ENCODE peak calls at places on chromosome 17, in ten cellular contexts. R is prostate gland; H is left cardiac atrium; D is heart left ventricle; J is effector memory CD8-positive, alpha-beta T cell; C is AG09309; F is tibial nerve; M is COR-L47; Y is NCI-H2029; K is germinal center. V is an unnamed sample.

GRCh38 chr17:31079731-31080130 is 15.0 kb upstream of the NF1 start:
- DNase-seq in H (no peak), D (no peak), F (no peak), R (no peak), C (no peak), Y (no peak), K (no peak), J (no peak), M (no peak), V (no peak)

GRCh38 chr17:72274632-72275031 is 153.8 kb downstream of the SOX9 start:
- DNase-seq in H (no peak), R (no peak), F (no peak), K (no peak), M (no peak), C (no peak), Y (no peak), J (no peak), D (no peak), V (no peak)

GRCh38 chr17:21020622-21021021 is 22.2 kb downstream of the USP22 start:
- DNase-seq in F (no peak), J (no peak), C (no peak), R (no peak), D (no peak), M (no peak), H (no peak), K (no peak), Y (no peak), V (no peak)

GRCh38 chr17:16942141-16943031 is 29.5 kb downstream of the TNFRSF13B start:
- DNase-seq in M (no peak), D (no peak), C (no peak), F (no peak), R (no peak), Y (no peak), K (no peak), H (no peak), J (no peak), V (no peak)

GRCh38 chr17:63768433-63768832 is 5.0 kb downstream of the CCDC47 start:
- DNase-seq in D (no peak), C (no peak), J (no peak), H (no peak), R (no peak), M (no peak), F (no peak), Y (no peak), K (no peak), V (no peak)

GRCh38 chr17:43641416-43641815 is 20.3 kb downstream of the MEOX1 start:
- DNase-seq in R (no peak), K (no peak), F (no peak), J (no peak), Y (no peak), D (peak), M (no peak), H (no peak), C (no peak), V (no peak)

GRCh38 chr17:48791128-48792032 is 25.6 kb downstream of the TTLL6 start:
- DNase-seq in Y (peak), J (no peak), F (peak), R (peak), H (peak), C (peak), K (no peak), M (peak), D (peak), V (peak)

GRCh38 chr17:82444284-82444893 is 6.2 kb downstream of the CYBC1 start:
- DNase-seq in H (no peak), Y (no peak), F (no peak), D (no peak), J (no peak), K (no peak), C (no peak), M (no peak), R (no peak), V (no peak)

GRCh38 chr17:36544049-36544319 is 735 bp upstream of the GGNBP2 start:
- DNase-seq in Y (no peak), K (peak), M (peak), D (no peak), R (peak), H (peak), C (no peak), F (no peak), J (no peak), V (no peak)

GRCh38 chr17:69919789-69920188 is 155.2 kb upstream of the KCNJ16 start:
- DNase-seq in C (no peak), M (no peak), K (no peak), D (no peak), Y (no peak), H (no peak), J (no peak), F (no peak), R (no peak), V (no peak)

GRCh38 chr17:81481011-81481799 is 31.4 kb downstream of the ACTG1 start:
- DNase-seq in M (peak), C (no peak), J (no peak), Y (peak), H (peak), F (peak), K (peak), D (peak), R (peak), V (no peak)

GRCh38 chr17:16981928-16982327 is 10.0 kb upstream of the TNFRSF13B start:
- DNase-seq in C (no peak), D (no peak), M (no peak), F (no peak), K (no peak), Y (no peak), J (no peak), H (no peak), R (no peak), V (no peak)

GRCh38 chr17:81512984-81513668 is 527 bp upstream of the ACTG1 start:
- DNase-seq in R (peak), J (peak), Y (no peak), H (peak), F (peak), K (peak), M (peak), D (peak), C (no peak), V (peak)

GRCh38 chr17:71636644-71637043 is 484.2 kb upstream of the SOX9 start:
- DNase-seq in H (no peak), J (no peak), Y (no peak), R (no peak), M (no peak), F (no peak), C (no peak), D (no peak), K (no peak), V (no peak)

GRCh38 chr17:11503292-11503691 is 95.0 kb upstream of the DNAH9 start:
- DNase-seq in C (no peak), H (no peak), J (no peak), D (no peak), M (no peak), K (no peak), R (no peak), Y (no peak), F (no peak), V (no peak)

GRCh38 chr17:73030501-73030911 is 62.0 kb downstream of the SLC39A11 start:
- DNase-seq in R (no peak), H (no peak), Y (no peak), F (no peak), C (no peak), D (no peak), M (no peak), J (no peak), K (no peak), V (no peak)

GRCh38 chr17:58420841-58421240 is 3.5 kb upstream of the RNF43 start:
- DNase-seq in M (no peak), R (no peak), D (no peak), Y (no peak), K (no peak), F (no peak), C (no peak), H (no peak), J (no peak), V (no peak)

GRCh38 chr17:58593121-58593520 is 78.7 kb upstream of the MTMR4 start:
- DNase-seq in H (no peak), F (no peak), C (no peak), Y (no peak), M (no peak), K (no peak), J (no peak), D (no peak), R (no peak), V (no peak)

GRCh38 chr17:27449541-27449940 is 6.7 kb upstream of the KSR1 start:
- DNase-seq in F (no peak), R (no peak), M (no peak), H (no peak), J (no peak), C (no peak), Y (no peak), K (no peak), D (no peak), V (no peak)

GRCh38 chr17:34811561-34811960 is 149.7 kb downstream of the CCT6B start:
- DNase-seq in F (no peak), J (no peak), R (no peak), Y (no peak), C (no peak), M (no peak), K (no peak), H (no peak), D (no peak), V (no peak)

GRCh38 chr17:74268052-74268451 is 6.0 kb upstream of the DNAI2 start:
- DNase-seq in F (no peak), D (no peak), M (no peak), H (no peak), R (no peak), J (no peak), K (no peak), Y (no peak), C (no peak), V (no peak)

GRCh38 chr17:55444471-55445441 is 23.1 kb upstream of the MMD start:
- DNase-seq in K (peak), Y (no peak), F (no peak), J (no peak), M (no peak), R (no peak), H (no peak), D (no peak), C (no peak), V (no peak)

GRCh38 chr17:82656266-82656665 is 8.0 kb upstream of the WDR45B start:
- DNase-seq in K (no peak), R (no peak), C (no peak), H (no peak), M (no peak), J (no peak), F (no peak), D (no peak), Y (no peak), V (no peak)

GRCh38 chr17:54029196-54029595 is 206.5 kb downstream of the KIF2B start:
- DNase-seq in H (no peak), K (no peak), F (no peak), J (no peak), C (no peak), Y (no peak), R (no peak), M (no peak), D (no peak), V (no peak)

GRCh38 chr17:30605027-30605426 is 127.8 kb downstream of the GOSR1 start:
- DNase-seq in F (no peak), C (no peak), K (no peak), M (no peak), R (no peak), J (no peak), H (no peak), Y (no peak), D (no peak), V (no peak)

GRCh38 chr17:49316889-49317288 is 45.2 kb downstream of the ZNF652 start:
- DNase-seq in Y (no peak), H (no peak), J (no peak), C (no peak), M (no peak), D (no peak), R (no peak), F (no peak), K (no peak), V (no peak)

GRCh38 chr17:12927541-12928425 is 90.0 kb downstream of the ELAC2 start:
- DNase-seq in K (no peak), R (no peak), J (no peak), M (no peak), C (peak), H (peak), D (peak), F (no peak), Y (no peak), V (no peak)

GRCh38 chr17:78777886-78778285 is 4.2 kb downstream of the CYTH1 start:
- DNase-seq in R (no peak), K (no peak), Y (no peak), D (no peak), F (no peak), J (no peak), M (no peak), C (no peak), H (no peak), V (no peak)

GRCh38 chr17:17497065-17497844 is 1.1 kb upstream of the RASD1 start:
- DNase-seq in Y (no peak), H (no peak), M (no peak), F (no peak), J (no peak), K (no peak), R (no peak), D (no peak), C (no peak), V (no peak)

GRCh38 chr17:79942591-79943353 is 92.9 kb downstream of the TBC1D16 start:
- DNase-seq in K (no peak), C (no peak), R (no peak), D (no peak), Y (no peak), F (no peak), H (peak), J (no peak), M (no peak), V (no peak)

GRCh38 chr17:33753452-33753851 is 460.4 kb upstream of the ASIC2 start:
- DNase-seq in J (no peak), R (no peak), C (no peak), D (no peak), M (no peak), K (no peak), H (no peak), Y (no peak), F (no peak), V (no peak)

GRCh38 chr17:77496831-77497577 is 356.2 kb downstream of the SEC14L1 start:
- DNase-seq in R (no peak), K (no peak), Y (no peak), M (no peak), D (peak), J (no peak), C (no peak), F (peak), H (no peak), V (peak)

GRCh38 chr17:17628388-17629008 is 37.0 kb upstream of the PEMT start:
- DNase-seq in R (no peak), C (no peak), Y (no peak), F (no peak), D (no peak), J (peak), K (peak), H (no peak), M (no peak), V (peak)

GRCh38 chr17:32443827-32444300 is 446 bp upstream of the PSMD11 start:
- DNase-seq in D (no peak), R (no peak), C (no peak), K (no peak), Y (no peak), M (no peak), F (no peak), J (no peak), H (no peak), V (no peak)

GRCh38 chr17:63705657-63706056 is 5.7 kb upstream of the LIMD2 start:
- DNase-seq in K (no peak), C (no peak), H (no peak), D (no peak), M (no peak), J (no peak), Y (no peak), R (no peak), F (no peak), V (no peak)

GRCh38 chr17:45874148-45874547 is 20.2 kb upstream of the MAPT start:
- DNase-seq in K (no peak), J (no peak), R (no peak), M (no peak), D (no peak), H (no peak), F (no peak), C (no peak), Y (no peak), V (no peak)

GRCh38 chr17:29640413-29640812 is 17.7 kb upstream of the CORO6 start:
- DNase-seq in J (no peak), K (no peak), H (no peak), Y (no peak), C (peak), R (no peak), M (no peak), F (no peak), D (no peak), V (no peak)

GRCh38 chr17:77127735-77128361 is 12.9 kb upstream of the SEC14L1 start:
- DNase-seq in R (peak), Y (peak), J (peak), D (peak), C (no peak), H (peak), K (no peak), M (no peak), F (peak), V (no peak)